ENCODE peak calls at places on chromosomes 2 and 18, in five cellular contexts. S, X, J, A and R are unnamed samples.

GRCh38 chr18:50011813-50012445 is 183.0 kb downstream of the MYO5B start:
- DNase-seq in J (no peak), X (no peak), A (peak; percentile 8), S (no peak), R (peak; percentile 1)

GRCh38 chr2:165536861-165537499 is 67.5 kb downstream of the CSRNP3 start:
- DNase-seq in J (no peak), A (no peak), X (no peak), S (no peak), R (no peak)

GRCh38 chr2:99156901-99157300 is 2.1 kb downstream of the LIPT1 start:
- DNase-seq in X (no peak), J (no peak), S (no peak), A (no peak), R (no peak)

GRCh38 chr2:66496680-66497420 is 61.9 kb downstream of the MEIS1 start:
- DNase-seq in J (no peak), A (no peak), X (no peak), S (no peak), R (no peak)

GRCh38 chr2:149490296-149490695 is 97.3 kb downstream of the MMADHC start:
- DNase-seq in A (no peak), X (no peak), J (peak; percentile 38), S (no peak), R (no peak)

GRCh38 chr2:191376981-191377629 is 131.9 kb downstream of the MYO1B start:
- DNase-seq in S (peak; percentile 64), J (peak; percentile 86), A (peak; percentile 63), X (peak; percentile 80), R (peak; percentile 84)

GRCh38 chr2:10194021-10194820 is 71.7 kb downstream of the RRM2 start:
- DNase-seq in X (no peak), S (no peak), J (no peak), A (no peak), R (no peak)

GRCh38 chr2:25228848-25229674 is 60.7 kb upstream of the POMC start:
- DNase-seq in J (peak; percentile 84), X (peak; percentile 59), S (peak; percentile 74), A (peak; percentile 41), R (peak; percentile 89)

GRCh38 chr2:242060212-242060835 is 190.8 kb downstream of the RTP5 start:
- DNase-seq in S (no peak), J (peak; percentile 44), A (peak; percentile 21), X (no peak), R (peak; percentile 44)

GRCh38 chr18:8816805-8817204 is 111.4 kb downstream of the MTCL1 start:
- DNase-seq in J (no peak), A (no peak), S (no peak), X (no peak), R (no peak)

GRCh38 chr18:75456277-75456676 is 28.8 kb upstream of the SMIM21 start:
- DNase-seq in J (peak; percentile 13), X (no peak), A (no peak), S (no peak), R (no peak)

GRCh38 chr18:24138884-24139616 is at the start of gene CABYR:
- DNase-seq in A (peak; percentile 75), X (no peak), J (peak; percentile 90), S (peak; percentile 78), R (peak; percentile 74)

GRCh38 chr2:240868286-240869108 is at the start of gene AGXT:
- DNase-seq in S (no peak), J (peak; percentile 52), A (no peak), X (no peak), R (no peak)

GRCh38 chr2:181657379-181657778 is 474 bp upstream of the CERKL start:
- DNase-seq in S (no peak), X (no peak), A (no peak), J (no peak), R (no peak)

GRCh38 chr2:171316755-171317337 is 116.9 kb downstream of the METTL8 start:
- DNase-seq in A (no peak), J (no peak), S (no peak), X (no peak), R (no peak)

GRCh38 chr2:101418704-101419663 is 31.7 kb upstream of the CREG2 start:
- DNase-seq in A (peak; percentile 27), X (peak; percentile 49), S (no peak), J (peak; percentile 85), R (peak; percentile 70)

GRCh38 chr18:75418293-75418692 is 9.2 kb downstream of the SMIM21 start:
- DNase-seq in A (no peak), J (no peak), S (no peak), X (no peak), R (no peak)

GRCh38 chr2:205280630-205281225 is 401.6 kb upstream of the NRP2 start:
- DNase-seq in A (no peak), X (no peak), S (no peak), J (no peak), R (no peak)

GRCh38 chr18:28359177-28359576 is 182.2 kb upstream of the CDH2 start:
- DNase-seq in S (no peak), A (no peak), X (no peak), J (no peak), R (no peak)

GRCh38 chr2:231884438-231885140 is 41.6 kb downstream of the NPPC start:
- DNase-seq in A (no peak), J (no peak), S (no peak), X (no peak), R (no peak)

GRCh38 chr2:227222292-227222691 is 57.9 kb downstream of the COL4A3 start:
- DNase-seq in A (no peak), J (no peak), X (no peak), S (no peak), R (no peak)

GRCh38 chr18:5155180-5155906 is 41.7 kb downstream of the AKAIN1 start:
- DNase-seq in S (no peak), X (no peak), J (no peak), A (no peak), R (no peak)

GRCh38 chr2:105032476-105032875 is 5.4 kb upstream of the MRPS9 start:
- DNase-seq in S (no peak), J (no peak), A (no peak), X (no peak), R (peak; percentile 3)

DNA sequence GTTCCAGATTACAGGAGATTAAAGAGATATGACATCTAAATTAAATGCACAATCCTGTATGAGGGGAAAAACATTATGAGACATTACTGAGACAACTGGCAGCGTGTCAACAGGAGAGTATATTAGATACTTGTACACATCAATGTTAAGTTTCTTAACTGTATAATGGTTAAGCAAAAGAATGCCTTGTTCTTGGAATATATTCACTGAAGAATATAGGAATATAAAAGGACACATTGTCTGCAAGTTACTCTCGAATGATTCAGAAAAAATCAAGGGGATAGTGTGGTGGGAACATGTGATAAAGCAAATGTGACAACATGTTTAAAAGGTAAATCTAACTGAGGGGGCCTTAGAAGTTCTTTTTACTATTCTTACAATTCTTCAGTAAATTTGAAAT is 7.6 kb downstream of the WDPCP start:
- DNase-seq in A (no peak), J (no peak), X (no peak), S (no peak), R (no peak)
- H3K27ac ChIP-seq in A (no peak overlapping the region), J (no peak overlapping the region), X (no peak overlapping the region), S (no peak overlapping the region), R (no peak overlapping the region)

GRCh38 chr2:112960230-112960825 is 17.5 kb upstream of the IL36G start:
- DNase-seq in J (no peak), A (no peak), S (no peak), X (no peak), R (no peak)

GRCh38 chr2:112958428-112959108 is 19.2 kb upstream of the IL36G start:
- DNase-seq in J (peak; percentile 66), S (no peak), X (peak; percentile 41), A (peak; percentile 30), R (peak; percentile 66)

GRCh38 chr2:112962308-112963175 is 15.3 kb upstream of the IL36G start:
- DNase-seq in S (no peak), A (no peak), J (no peak), X (no peak), R (no peak)

GRCh38 chr2:112957511-112957910 is 20.3 kb upstream of the IL36G start:
- DNase-seq in X (no peak), S (no peak), A (no peak), J (no peak), R (no peak)

DNA sequence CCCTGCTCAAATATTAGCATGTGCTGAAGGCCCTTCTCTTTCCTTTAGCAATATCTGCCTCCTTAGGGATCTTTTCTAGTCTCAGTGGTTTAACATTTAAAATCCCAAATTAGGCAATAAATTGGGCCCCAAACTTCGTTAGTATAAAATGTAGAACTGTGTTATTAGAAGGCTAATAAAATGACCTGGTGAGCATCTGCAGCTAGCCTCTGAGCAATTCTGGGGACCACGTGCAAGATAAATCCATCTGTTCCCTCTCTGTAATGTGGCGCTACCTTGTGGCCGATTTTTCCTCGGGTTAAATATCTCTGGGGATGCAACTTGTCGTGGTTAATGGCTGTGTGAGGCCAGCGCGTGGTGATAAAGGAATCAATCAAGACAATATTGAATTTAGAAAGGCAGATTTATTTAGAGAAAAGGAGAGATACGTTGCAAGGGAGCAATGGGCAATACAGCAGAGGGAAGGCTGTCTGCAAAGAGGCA is 18.7 kb upstream of the IL36G start:
- DNase-seq in S (no peak), J (peak; percentile 23), A (no peak), X (no peak), R (no peak)
- TF ChIP-seq CTCF in S (no peak), J (no peak), A (no peak), X (peak; percentile 17), R (peak; percentile 68)

DNA sequence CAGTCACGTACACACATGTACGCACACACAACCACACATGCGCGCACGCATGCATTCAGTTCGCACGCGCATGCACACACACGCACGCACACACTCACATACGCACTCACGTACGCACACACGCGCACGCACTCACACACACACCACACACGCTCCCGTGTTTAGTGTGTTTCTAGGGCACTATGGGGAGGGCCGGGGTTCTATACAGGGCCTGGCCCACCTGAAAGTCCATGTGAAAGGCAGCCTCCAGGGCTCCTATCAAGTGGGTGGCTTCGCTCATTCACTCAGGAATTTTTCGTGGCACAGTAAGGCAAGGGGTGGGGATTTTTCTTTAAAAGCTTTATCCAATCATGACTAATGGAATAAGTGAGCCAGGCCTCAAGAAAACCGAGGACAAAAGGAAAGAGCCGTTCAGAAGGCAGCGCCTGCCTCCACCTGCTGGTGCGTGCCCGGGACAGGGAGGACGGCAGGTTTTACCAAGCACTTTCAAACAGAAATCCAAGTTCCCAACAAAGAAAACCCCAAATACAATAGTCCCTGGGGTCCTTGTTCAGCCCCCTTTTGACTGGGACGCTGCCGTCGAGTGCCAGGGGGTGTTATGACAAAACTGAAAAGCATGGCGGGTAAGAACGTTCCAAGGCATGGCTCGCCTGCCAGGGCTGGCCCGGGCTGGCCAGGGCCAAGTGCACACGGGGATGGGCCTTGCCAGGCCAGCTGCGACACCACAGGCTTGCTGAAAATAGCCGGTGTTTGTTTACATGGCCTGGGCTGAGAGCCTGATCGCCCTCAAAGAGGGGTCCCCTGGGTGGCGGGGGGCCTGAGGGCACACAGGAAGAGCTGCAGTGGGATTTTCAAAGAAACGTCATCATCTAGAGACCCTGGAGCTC is 110.0 kb downstream of the HDAC4 start:
- DNase-seq in X (no peak), S (peak; percentile 78), J (no peak), A (no peak), R (peak; percentile 64)
- H3K27ac ChIP-seq in X (no peak overlapping the region), S (peak overlapping the region; percentile 97), J (no peak overlapping the region), A (peak overlapping the region; percentile 21), R (peak overlapping the region; percentile 81)

GRCh38 chr2:68032702-68033101 is 30.1 kb downstream of the C1D start:
- DNase-seq in S (no peak), X (no peak), A (no peak), J (no peak), R (no peak)

GRCh38 chr2:68030529-68030928 is 32.3 kb downstream of the C1D start:
- DNase-seq in X (no peak), S (no peak), A (no peak), J (no peak), R (no peak)

GRCh38 chr2:68031546-68032160 is 31.2 kb downstream of the C1D start:
- DNase-seq in S (no peak), J (peak; percentile 63), A (peak; percentile 15), X (peak; percentile 32), R (peak; percentile 49)

GRCh38 chr2:68027959-68028358 is 34.8 kb downstream of the C1D start:
- DNase-seq in J (no peak), S (no peak), X (no peak), A (no peak), R (no peak)

GRCh38 chr2:68031043-68031442 is 31.8 kb downstream of the C1D start:
- DNase-seq in A (no peak), J (no peak), X (no peak), S (no peak), R (no peak)
- TF ChIP-seq CTCF in A (no peak), J (no peak), X (no peak), S (no peak), R (no peak)